ENCODE peak calls at places on chromosomes 16 and 17, in ten cellular contexts. J is frontal cortex; S is NCI-H146; P is activated CD4-positive, CD25-positive, alpha-beta regulatory T cell; H is BJ; M is putamen; I is posterior cingulate gyrus; Q is CD4-positive, alpha-beta T cell; T is Panc1; D is substantia nigra. F is an unnamed sample.

GRCh38 chr16:69406780-69407331 is 17.6 kb upstream of the CYB5B start:
- DNase-seq in J (no peak), S (no peak), P (no peak), H (no peak), M (no peak), I (no peak), Q (no peak), T (no peak), D (no peak), F (no peak)

GRCh38 chr17:30541802-30542201 is 64.6 kb downstream of the GOSR1 start:
- DNase-seq in J (no peak), S (peak; percentile 37), P (no peak), H (no peak), M (no peak), I (no peak), Q (no peak), T (no peak), D (no peak), F (no peak)

GRCh38 chr16:7086842-7087616 is 245.6 kb upstream of the RBFOX1 start:
- DNase-seq in J (peak; percentile 28), S (peak; percentile 43), P (no peak), H (no peak), M (no peak), I (peak; percentile 89), Q (no peak), T (no peak), D (peak; percentile 21), F (peak; percentile 64)

GRCh38 chr16:66923866-66924265 is 1.5 kb downstream of the RRAD start:
- DNase-seq in J (no peak), S (no peak), P (no peak), H (no peak), M (no peak), I (no peak), Q (no peak), T (no peak), D (no peak), F (no peak)

GRCh38 chr17:4837471-4838305 is 4.5 kb downstream of the MINK1 start:
- DNase-seq in J (no peak), S (no peak), P (no peak), H (no peak), M (no peak), I (peak; percentile 79), Q (no peak), T (no peak), D (no peak), F (no peak)

GRCh38 chr16:2082171-2082982 is 34.6 kb downstream of the TSC2 start:
- DNase-seq in J (no peak), S (no peak), P (no peak), H (no peak), M (no peak), I (no peak), Q (no peak), T (no peak), D (no peak), F (no peak)

GRCh38 chr17:76506408-76507328 is 5.4 kb upstream of the RHBDF2 start:
- DNase-seq in J (peak; percentile 88), S (peak; percentile 72), P (peak; percentile 72), H (no peak), M (peak; percentile 67), I (peak; percentile 95), Q (peak; percentile 84), T (no peak), D (peak; percentile 90), F (peak; percentile 91)

GRCh38 chr17:46977348-46977747 is 1.7 kb downstream of the RPRML start:
- DNase-seq in J (no peak), S (peak; percentile 95), P (no peak), H (no peak), M (no peak), I (peak; percentile 89), Q (no peak), T (no peak), D (no peak), F (peak; percentile 61)

GRCh38 chr16:47779201-47780016 is 318.3 kb downstream of the PHKB start:
- DNase-seq in J (no peak), S (no peak), P (no peak), H (no peak), M (peak; percentile 79), I (peak; percentile 79), Q (no peak), T (peak; percentile 8), D (no peak), F (no peak)